ENCODE peak calls at places on chromosomes 6 and 20, in ten cellular contexts. One of them, this sample, is unnamed.

GRCh38 chr6:21808551-21809181 is 215.1 kb downstream of the SOX4 start:
- DNase-seq in PC-3: no peak
- DNase-seq in IMR-90: no peak
- DNase-seq in cardiac muscle cell: no peak
- DNase-seq in mucosa of descending colon: peak; percentile 54
- DNase-seq in uterus: peak; percentile 59
- DNase-seq in cardiac fibroblast: peak; percentile 32
- DNase-seq in CD8-positive, alpha-beta T cell: no peak
- DNase-seq in A549: no peak
- DNase-seq in GM10248: no peak
- DNase-seq in this sample: no peak

GRCh38 chr20:32479697-32480140 is 105.4 kb downstream of the NOL4L start:
- DNase-seq in PC-3: no peak
- DNase-seq in IMR-90: no peak
- DNase-seq in cardiac muscle cell: no peak
- DNase-seq in mucosa of descending colon: peak; percentile 73
- DNase-seq in uterus: no peak
- DNase-seq in cardiac fibroblast: no peak
- DNase-seq in CD8-positive, alpha-beta T cell: no peak
- DNase-seq in A549: no peak
- DNase-seq in GM10248: no peak
- DNase-seq in this sample: no peak

GRCh38 chr20:9515761-9516657 is 1.6 kb downstream of the LAMP5 start:
- DNase-seq in PC-3: peak; percentile 26
- DNase-seq in IMR-90: no peak
- DNase-seq in cardiac muscle cell: peak; percentile 23
- DNase-seq in mucosa of descending colon: no peak
- DNase-seq in uterus: no peak
- DNase-seq in cardiac fibroblast: no peak
- DNase-seq in CD8-positive, alpha-beta T cell: no peak
- DNase-seq in A549: no peak
- DNase-seq in GM10248: no peak
- DNase-seq in this sample: no peak

GRCh38 chr6:108127826-108128225 is 38.0 kb upstream of the NR2E1 start:
- DNase-seq in PC-3: peak; percentile 87
- DNase-seq in IMR-90: no peak
- DNase-seq in cardiac muscle cell: no peak
- DNase-seq in mucosa of descending colon: no peak
- DNase-seq in uterus: no peak
- DNase-seq in cardiac fibroblast: peak; percentile 66
- DNase-seq in CD8-positive, alpha-beta T cell: no peak
- DNase-seq in A549: peak; percentile 84
- DNase-seq in GM10248: no peak
- DNase-seq in this sample: no peak

GRCh38 chr6:18720075-18720474 is 332.9 kb downstream of the RNF144B start:
- DNase-seq in PC-3: no peak
- DNase-seq in IMR-90: no peak
- DNase-seq in cardiac muscle cell: no peak
- DNase-seq in mucosa of descending colon: no peak
- DNase-seq in uterus: no peak
- DNase-seq in cardiac fibroblast: no peak
- DNase-seq in CD8-positive, alpha-beta T cell: no peak
- DNase-seq in A549: no peak
- DNase-seq in GM10248: no peak
- DNase-seq in this sample: no peak

GRCh38 chr20:43839793-43840199 is 74.9 kb upstream of the TOX2 start:
- DNase-seq in PC-3: peak; percentile 51
- DNase-seq in IMR-90: no peak
- DNase-seq in cardiac muscle cell: no peak
- DNase-seq in mucosa of descending colon: no peak
- DNase-seq in uterus: no peak
- DNase-seq in cardiac fibroblast: no peak
- DNase-seq in CD8-positive, alpha-beta T cell: no peak
- DNase-seq in A549: no peak
- DNase-seq in GM10248: peak; percentile 43
- DNase-seq in this sample: no peak

GRCh38 chr20:20466341-20466879 is 98.5 kb downstream of the INSM1 start:
- DNase-seq in PC-3: no peak
- DNase-seq in IMR-90: peak; percentile 85
- DNase-seq in cardiac muscle cell: no peak
- DNase-seq in mucosa of descending colon: no peak
- DNase-seq in uterus: no peak
- DNase-seq in cardiac fibroblast: peak; percentile 95
- DNase-seq in CD8-positive, alpha-beta T cell: no peak
- DNase-seq in A549: no peak
- DNase-seq in GM10248: peak; percentile 41
- DNase-seq in this sample: no peak

GRCh38 chr6:133923938-133924593 is 29.0 kb upstream of the TBPL1 start:
- DNase-seq in PC-3: peak; percentile 76
- DNase-seq in IMR-90: peak; percentile 84
- DNase-seq in cardiac muscle cell: peak; percentile 77
- DNase-seq in mucosa of descending colon: no peak
- DNase-seq in uterus: peak; percentile 76
- DNase-seq in cardiac fibroblast: peak; percentile 89
- DNase-seq in CD8-positive, alpha-beta T cell: peak; percentile 17
- DNase-seq in A549: peak; percentile 58
- DNase-seq in GM10248: peak; percentile 54
- DNase-seq in this sample: peak; percentile 62

GRCh38 chr6:43614396-43614730 is 14.7 kb downstream of the GTPBP2 start:
- DNase-seq in PC-3: no peak
- DNase-seq in IMR-90: no peak
- DNase-seq in cardiac muscle cell: no peak
- DNase-seq in mucosa of descending colon: no peak
- DNase-seq in uterus: no peak
- DNase-seq in cardiac fibroblast: no peak
- DNase-seq in CD8-positive, alpha-beta T cell: no peak
- DNase-seq in A549: no peak
- DNase-seq in GM10248: no peak
- DNase-seq in this sample: no peak

GRCh38 chr20:8454137-8454712 is 322.2 kb downstream of the PLCB1 start:
- DNase-seq in PC-3: peak; percentile 81
- DNase-seq in IMR-90: peak; percentile 97
- DNase-seq in cardiac muscle cell: peak; percentile 8
- DNase-seq in mucosa of descending colon: no peak
- DNase-seq in uterus: no peak
- DNase-seq in cardiac fibroblast: peak; percentile 98
- DNase-seq in CD8-positive, alpha-beta T cell: no peak
- DNase-seq in A549: peak; percentile 10
- DNase-seq in GM10248: peak; percentile 13
- DNase-seq in this sample: no peak

GRCh38 chr20:20235681-20236080 is 132.2 kb upstream of the INSM1 start:
- DNase-seq in PC-3: no peak
- DNase-seq in IMR-90: no peak
- DNase-seq in cardiac muscle cell: no peak
- DNase-seq in mucosa of descending colon: no peak
- DNase-seq in uterus: no peak
- DNase-seq in cardiac fibroblast: no peak
- DNase-seq in CD8-positive, alpha-beta T cell: no peak
- DNase-seq in A549: no peak
- DNase-seq in GM10248: no peak
- DNase-seq in this sample: no peak

GRCh38 chr6:150723857-150724256 is 124.2 kb downstream of the PLEKHG1 start:
- DNase-seq in PC-3: peak; percentile 71
- DNase-seq in IMR-90: no peak
- DNase-seq in cardiac muscle cell: no peak
- DNase-seq in mucosa of descending colon: no peak
- DNase-seq in uterus: no peak
- DNase-seq in cardiac fibroblast: no peak
- DNase-seq in CD8-positive, alpha-beta T cell: no peak
- DNase-seq in A549: no peak
- DNase-seq in GM10248: no peak
- DNase-seq in this sample: no peak

GRCh38 chr6:30169658-30170614 is 6.6 kb downstream of the TRIM15 start:
- DNase-seq in PC-3: peak; percentile 78
- DNase-seq in IMR-90: peak; percentile 49
- DNase-seq in cardiac muscle cell: peak; percentile 44
- DNase-seq in mucosa of descending colon: no peak
- DNase-seq in uterus: no peak
- DNase-seq in cardiac fibroblast: peak; percentile 73
- DNase-seq in CD8-positive, alpha-beta T cell: no peak
- DNase-seq in A549: peak; percentile 33
- DNase-seq in GM10248: peak; percentile 66
- DNase-seq in this sample: peak; percentile 28

DNA sequence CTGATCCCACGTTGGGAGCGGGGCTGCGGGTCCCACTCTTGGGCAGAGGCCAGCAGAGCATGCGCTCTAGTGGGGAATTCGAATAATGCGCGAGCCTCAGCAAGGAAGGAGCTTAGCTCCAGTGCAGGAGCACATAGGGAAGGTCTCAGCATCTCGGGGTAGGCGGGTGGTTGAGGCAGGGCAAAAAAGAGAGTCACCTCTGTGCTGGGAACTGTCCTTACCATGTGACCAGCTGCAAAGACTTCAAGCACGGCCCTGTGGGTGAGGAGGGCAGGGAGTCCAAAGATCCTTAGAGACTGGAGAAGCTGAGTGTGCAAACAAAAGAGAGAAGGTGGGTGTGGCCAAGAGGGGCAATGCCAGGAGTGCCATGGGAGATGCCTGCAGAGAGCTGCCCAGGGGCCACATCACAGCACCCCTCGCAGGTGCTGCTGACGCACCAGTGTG is 79.2 kb upstream of the CD93 start:
- DNase-seq in PC-3: no peak
- DNase-seq in IMR-90: no peak
- DNase-seq in cardiac muscle cell: peak; percentile 38
- DNase-seq in mucosa of descending colon: no peak
- DNase-seq in uterus: no peak
- DNase-seq in cardiac fibroblast: no peak
- DNase-seq in CD8-positive, alpha-beta T cell: no peak
- DNase-seq in A549: no peak
- DNase-seq in GM10248: no peak
- DNase-seq in this sample: peak; percentile 17
- TF ChIP-seq CTCF in PC-3: no peak
- TF ChIP-seq CTCF in IMR-90: no peak
- TF ChIP-seq CTCF in cardiac muscle cell: peak; percentile 10
- TF ChIP-seq CTCF in mucosa of descending colon: no peak
- TF ChIP-seq CTCF in uterus: no peak
- TF ChIP-seq CTCF in cardiac fibroblast: no peak
- TF ChIP-seq CTCF in CD8-positive, alpha-beta T cell: no peak
- TF ChIP-seq CTCF in A549: no peak
- TF ChIP-seq CTCF in GM10248: peak; percentile 22
- TF ChIP-seq CTCF in this sample: no peak

DNA sequence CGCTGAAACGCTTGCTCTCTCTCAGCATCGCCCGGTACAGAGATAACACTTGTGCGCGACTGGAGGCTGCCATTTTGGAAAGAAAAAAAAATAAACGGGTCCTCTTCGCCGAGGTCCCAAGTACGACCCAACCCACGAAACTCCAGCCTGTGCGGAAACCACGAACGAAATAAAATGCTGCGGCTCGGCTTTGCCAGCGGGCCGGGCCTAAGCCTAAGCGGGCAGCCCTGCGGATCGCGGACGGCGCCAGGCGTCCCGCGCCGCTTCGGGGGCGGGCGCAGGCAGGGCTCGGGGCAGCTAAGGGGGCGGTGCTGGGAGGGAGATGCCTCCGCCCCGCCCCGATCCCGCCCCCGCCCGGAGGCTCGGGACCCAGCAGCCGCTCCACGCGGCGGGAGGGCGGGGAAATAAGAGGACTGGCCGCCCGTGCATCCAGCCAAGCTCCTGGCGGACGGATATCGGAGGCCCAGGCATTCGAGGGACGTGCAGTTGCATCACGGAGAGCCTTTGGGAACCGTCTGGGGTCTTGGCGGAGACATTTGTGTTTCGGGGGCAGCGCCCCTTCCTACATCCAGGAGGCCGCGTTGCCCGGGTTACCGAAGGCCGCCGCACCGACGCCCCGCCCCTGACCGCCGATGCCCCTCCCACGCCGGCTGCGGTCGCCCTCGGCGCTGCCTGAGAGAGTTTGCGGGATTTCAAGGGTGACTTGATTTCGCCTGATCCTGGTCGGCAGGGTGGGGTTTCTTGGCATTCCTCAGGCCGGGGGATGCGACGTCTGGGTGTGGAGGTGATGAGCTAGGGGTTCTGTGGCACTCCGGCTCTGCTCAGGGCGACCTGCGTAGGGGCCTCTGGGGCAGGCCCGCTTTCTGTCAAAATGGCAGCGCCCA is at the start of the genes FARS2 and LYRM4:
- DNase-seq in PC-3: peak; percentile 85
- DNase-seq in IMR-90: peak; percentile 73
- DNase-seq in cardiac muscle cell: peak; percentile 94
- DNase-seq in mucosa of descending colon: peak; percentile 93
- DNase-seq in uterus: peak; percentile 82
- DNase-seq in cardiac fibroblast: peak; percentile 89
- DNase-seq in CD8-positive, alpha-beta T cell: peak; percentile 86
- DNase-seq in A549: peak; percentile 50
- DNase-seq in GM10248: peak; percentile 91
- DNase-seq in this sample: peak; percentile 87
- TF ChIP-seq CTCF in PC-3: no peak
- TF ChIP-seq CTCF in IMR-90: peak; percentile 13
- TF ChIP-seq CTCF in cardiac muscle cell: no peak
- TF ChIP-seq CTCF in mucosa of descending colon: no peak
- TF ChIP-seq CTCF in uterus: no peak
- TF ChIP-seq CTCF in cardiac fibroblast: no peak
- TF ChIP-seq CTCF in CD8-positive, alpha-beta T cell: no peak
- TF ChIP-seq CTCF in A549: no peak
- TF ChIP-seq CTCF in GM10248: no peak
- TF ChIP-seq CTCF in this sample: no peak

DNA sequence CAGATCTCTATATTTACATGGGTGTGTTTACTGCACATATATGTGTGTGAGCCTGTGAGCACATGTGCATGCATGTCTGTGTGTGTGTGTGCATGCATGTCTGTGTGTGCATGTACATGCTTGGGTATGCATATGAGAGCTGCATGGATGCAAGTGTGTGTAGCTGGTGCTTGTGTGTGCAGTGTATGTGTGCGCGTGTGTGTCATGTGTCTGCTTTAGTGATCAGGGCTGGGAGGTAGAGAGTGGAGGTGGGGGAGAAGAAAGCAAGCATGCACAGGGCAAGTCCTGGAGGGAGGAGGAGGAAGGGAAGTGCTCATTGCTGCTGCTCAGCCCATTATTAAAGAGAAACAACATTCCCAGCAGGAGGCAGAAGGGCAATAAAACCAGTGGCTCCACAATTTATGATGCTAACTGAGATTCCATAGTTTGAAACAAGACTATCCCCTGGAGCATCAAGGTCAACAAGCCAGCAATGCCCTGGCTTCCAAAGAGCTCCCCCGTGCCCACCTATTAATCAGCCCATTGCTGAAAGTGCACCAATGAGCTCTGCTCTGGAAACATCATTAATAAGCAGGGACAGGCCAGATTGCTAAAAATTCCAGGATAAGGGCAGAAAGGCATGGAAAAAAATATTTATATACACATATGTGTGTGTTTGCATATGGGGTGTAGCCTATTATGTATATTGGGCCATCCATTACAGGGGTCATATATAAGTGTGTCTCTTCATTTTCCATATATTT is 414.0 kb downstream of the MAFB start:
- DNase-seq in PC-3: no peak
- DNase-seq in IMR-90: no peak
- DNase-seq in cardiac muscle cell: no peak
- DNase-seq in mucosa of descending colon: no peak
- DNase-seq in uterus: no peak
- DNase-seq in cardiac fibroblast: no peak
- DNase-seq in CD8-positive, alpha-beta T cell: no peak
- DNase-seq in A549: no peak
- DNase-seq in GM10248: no peak
- DNase-seq in this sample: no peak
- TF ChIP-seq CTCF in PC-3: no peak
- TF ChIP-seq CTCF in IMR-90: no peak
- TF ChIP-seq CTCF in cardiac muscle cell: no peak
- TF ChIP-seq CTCF in mucosa of descending colon: no peak
- TF ChIP-seq CTCF in uterus: no peak
- TF ChIP-seq CTCF in cardiac fibroblast: no peak
- TF ChIP-seq CTCF in CD8-positive, alpha-beta T cell: no peak
- TF ChIP-seq CTCF in A549: no peak
- TF ChIP-seq CTCF in GM10248: no peak
- TF ChIP-seq CTCF in this sample: no peak

GRCh38 chr6:26550250-26550993 is 12.3 kb downstream of the HMGN4 start:
- DNase-seq in PC-3: peak; percentile 24
- DNase-seq in IMR-90: peak; percentile 13
- DNase-seq in cardiac muscle cell: peak; percentile 70
- DNase-seq in mucosa of descending colon: peak; percentile 73
- DNase-seq in uterus: no peak
- DNase-seq in cardiac fibroblast: peak; percentile 64
- DNase-seq in CD8-positive, alpha-beta T cell: peak; percentile 24
- DNase-seq in A549: no peak
- DNase-seq in GM10248: peak; percentile 61
- DNase-seq in this sample: peak; percentile 65
- TF ChIP-seq CTCF in PC-3: no peak
- TF ChIP-seq CTCF in IMR-90: no peak
- TF ChIP-seq CTCF in cardiac muscle cell: no peak
- TF ChIP-seq CTCF in mucosa of descending colon: no peak
- TF ChIP-seq CTCF in uterus: no peak
- TF ChIP-seq CTCF in cardiac fibroblast: no peak
- TF ChIP-seq CTCF in CD8-positive, alpha-beta T cell: no peak
- TF ChIP-seq CTCF in A549: no peak
- TF ChIP-seq CTCF in GM10248: peak; percentile 9
- TF ChIP-seq CTCF in this sample: no peak

This sample was measured in endothelial cell.